ENCODE peak calls at places on chromosomes 5 and 9, in ten cellular contexts. T is ACHN; F is EL; B is stimulated activated CD4-positive, alpha-beta T cell treated with anti-CD3 and anti-CD28 coated beads, TNF-alpha, amount 100 ng/mL, for 4 hours; O is CD4-positive, alpha-beta T cell; H is right cardiac atrium; Y is effector memory CD8-positive, alpha-beta T cell; I is MCF 10A; D is CD8-positive, alpha-beta T cell; M is COR-L47. W is an unnamed sample.

GRCh38 chr5:144585716-144586115 is 415.0 kb downstream of the KCTD16 start:
- DNase-seq in M (no peak), T (no peak), B (no peak), D (no peak), O (no peak), Y (no peak), H (no peak), F (no peak), I (no peak), W (no peak)

GRCh38 chr9:115276621-115277020 is 158.7 kb upstream of the TNC start:
- DNase-seq in Y (no peak), M (no peak), F (peak), D (no peak), I (peak), H (no peak), B (no peak), O (no peak), T (no peak), W (no peak)

GRCh38 chr9:83508072-83508471 is 30.1 kb downstream of the FRMD3 start:
- DNase-seq in D (no peak), B (no peak), Y (no peak), M (no peak), H (no peak), O (no peak), I (no peak), T (no peak), F (no peak), W (no peak)

GRCh38 chr5:41527201-41527779 is 16.9 kb upstream of the PLCXD3 start:
- DNase-seq in F (peak), H (peak), B (no peak), T (peak), Y (no peak), I (peak), M (no peak), O (no peak), D (no peak), W (no peak)

GRCh38 chr5:179731791-179732411 is 721 bp upstream of the MAML1 start:
- DNase-seq in F (peak), B (peak), T (peak), D (no peak), Y (no peak), M (no peak), O (no peak), I (peak), H (peak), W (peak)

GRCh38 chr5:154732212-154732611 is 23.0 kb upstream of the LARP1 start:
- DNase-seq in O (no peak), I (no peak), F (no peak), Y (no peak), T (no peak), D (no peak), B (no peak), H (no peak), M (no peak), W (no peak)

GRCh38 chr9:69188975-69189374 is 14.9 kb downstream of the TJP2 start:
- DNase-seq in H (no peak), I (no peak), B (no peak), T (no peak), Y (no peak), O (no peak), D (no peak), F (no peak), M (no peak), W (no peak)

GRCh38 chr5:34915856-34916192 is 313 bp downstream of the BRIX1 start:
- DNase-seq in F (no peak), M (no peak), Y (no peak), T (peak), D (no peak), I (no peak), H (no peak), B (peak), O (no peak), W (no peak)

GRCh38 chr5:174559141-174559540 is 165.2 kb upstream of the MSX2 start:
- DNase-seq in F (peak), Y (no peak), I (peak), O (no peak), B (no peak), M (no peak), D (no peak), T (no peak), H (no peak), W (no peak)

GRCh38 chr5:133079048-133079447 is 27.2 kb downstream of the HSPA4 start:
- DNase-seq in M (no peak), T (no peak), O (no peak), F (no peak), H (no peak), Y (no peak), I (no peak), B (no peak), D (no peak), W (no peak)

GRCh38 chr5:135393691-135394090 is 5.3 kb downstream of the MACROH2A1 start:
- DNase-seq in F (peak), O (no peak), H (no peak), B (no peak), M (no peak), Y (no peak), I (no peak), D (no peak), T (no peak), W (no peak)

GRCh38 chr9:113993838-113994540 is 84.1 kb downstream of the AMBP start:
- DNase-seq in H (peak), T (no peak), Y (no peak), M (peak), F (no peak), B (no peak), D (no peak), I (peak), O (no peak), W (no peak)

GRCh38 chr5:50711280-50711679 is 44.8 kb downstream of the PARP8 start:
- DNase-seq in F (peak), M (no peak), T (peak), I (peak), Y (peak), B (peak), O (peak), H (no peak), D (peak), W (no peak)

GRCh38 chr5:142829821-142830220 is 59.6 kb downstream of the ARHGAP26 start:
- DNase-seq in D (no peak), I (peak), B (no peak), T (peak), M (no peak), O (no peak), F (peak), Y (no peak), H (no peak), W (no peak)

GRCh38 chr5:10567781-10568321 is 4.0 kb downstream of the ANKRD33B start:
- DNase-seq in O (no peak), M (no peak), B (no peak), D (no peak), T (no peak), H (no peak), F (peak), I (no peak), Y (no peak), W (no peak)

GRCh38 chr5:106940986-106941385 is 729.8 kb downstream of the EFNA5 start:
- DNase-seq in B (no peak), M (no peak), D (no peak), Y (no peak), H (no peak), F (no peak), T (no peak), O (no peak), I (no peak), W (no peak)

GRCh38 chr5:88842784-88843183 is 40.2 kb downstream of the MEF2C start:
- DNase-seq in B (no peak), M (no peak), I (no peak), T (no peak), Y (no peak), H (no peak), F (no peak), O (no peak), D (no peak), W (no peak)

GRCh38 chr5:54844905-54845566 is 140.4 kb downstream of the ESM1 start:
- DNase-seq in M (peak), H (no peak), D (no peak), F (peak), O (no peak), T (peak), I (peak), Y (no peak), B (no peak), W (peak)

GRCh38 chr5:35229076-35230042 is 928 bp downstream of the PRLR start:
- DNase-seq in H (no peak), T (peak), Y (no peak), O (no peak), B (no peak), M (no peak), I (peak), F (no peak), D (no peak), W (no peak)

GRCh38 chr9:27377147-27377807 is 80.3 kb upstream of the EQTN start:
- DNase-seq in H (no peak), Y (no peak), O (no peak), M (peak), B (no peak), D (no peak), I (peak), F (no peak), T (peak), W (no peak)